ENCODE peak calls at places on chromosome 13, in ten cellular contexts. One of them, this sample, is unnamed.

GRCh38 chr13:48505597-48506091 is 27.2 kb downstream of the RCBTB2 start:
- DNase-seq in IMR-90: peak
- DNase-seq in heart left ventricle: peak
- DNase-seq in right cardiac atrium: no peak
- DNase-seq in cardiac muscle cell: no peak
- DNase-seq in thoracic aorta: no peak
- DNase-seq in endodermal cell: no peak
- DNase-seq in kidney: no peak
- DNase-seq in psoas muscle: no peak
- DNase-seq in caudate nucleus: no peak
- DNase-seq in this sample: peak

GRCh38 chr13:108594153-108594552 is 35.3 kb upstream of the MYO16 start:
- DNase-seq in IMR-90: no peak
- DNase-seq in heart left ventricle: no peak
- DNase-seq in right cardiac atrium: no peak
- DNase-seq in cardiac muscle cell: no peak
- DNase-seq in thoracic aorta: no peak
- DNase-seq in endodermal cell: peak
- DNase-seq in kidney: no peak
- DNase-seq in psoas muscle: no peak
- DNase-seq in caudate nucleus: no peak
- DNase-seq in this sample: no peak

GRCh38 chr13:46721054-46721453 is 75.9 kb downstream of the ESD start:
- DNase-seq in IMR-90: peak
- DNase-seq in heart left ventricle: peak
- DNase-seq in right cardiac atrium: peak
- DNase-seq in cardiac muscle cell: peak
- DNase-seq in thoracic aorta: no peak
- DNase-seq in endodermal cell: peak
- DNase-seq in kidney: no peak
- DNase-seq in psoas muscle: peak
- DNase-seq in caudate nucleus: peak
- DNase-seq in this sample: peak

GRCh38 chr13:23628250-23628649 is 58.0 kb downstream of the TNFRSF19 start:
- DNase-seq in IMR-90: no peak
- DNase-seq in heart left ventricle: no peak
- DNase-seq in right cardiac atrium: no peak
- DNase-seq in cardiac muscle cell: no peak
- DNase-seq in thoracic aorta: no peak
- DNase-seq in endodermal cell: peak
- DNase-seq in kidney: no peak
- DNase-seq in psoas muscle: no peak
- DNase-seq in caudate nucleus: no peak
- DNase-seq in this sample: no peak

GRCh38 chr13:66312312-66313087 is 917.6 kb downstream of the PCDH9 start:
- DNase-seq in IMR-90: peak
- DNase-seq in heart left ventricle: no peak
- DNase-seq in right cardiac atrium: peak
- DNase-seq in cardiac muscle cell: peak
- DNase-seq in thoracic aorta: no peak
- DNase-seq in endodermal cell: no peak
- DNase-seq in kidney: no peak
- DNase-seq in psoas muscle: no peak
- DNase-seq in caudate nucleus: no peak
- DNase-seq in this sample: peak

GRCh38 chr13:46641274-46642081 is 88.5 kb downstream of the LRCH1 start:
- DNase-seq in IMR-90: no peak
- DNase-seq in heart left ventricle: peak
- DNase-seq in right cardiac atrium: peak
- DNase-seq in cardiac muscle cell: peak
- DNase-seq in thoracic aorta: no peak
- DNase-seq in endodermal cell: no peak
- DNase-seq in kidney: peak
- DNase-seq in psoas muscle: no peak
- DNase-seq in caudate nucleus: no peak
- DNase-seq in this sample: no peak

GRCh38 chr13:44815507-44816074 is 173.7 kb downstream of the NUFIP1 start:
- DNase-seq in IMR-90: peak
- DNase-seq in heart left ventricle: no peak
- DNase-seq in right cardiac atrium: no peak
- DNase-seq in cardiac muscle cell: peak
- DNase-seq in thoracic aorta: no peak
- DNase-seq in endodermal cell: peak
- DNase-seq in kidney: no peak
- DNase-seq in psoas muscle: no peak
- DNase-seq in caudate nucleus: peak
- DNase-seq in this sample: peak

GRCh38 chr13:41751277-41751676 is 209.6 kb downstream of the VWA8 start:
- DNase-seq in IMR-90: peak
- DNase-seq in heart left ventricle: peak
- DNase-seq in right cardiac atrium: peak
- DNase-seq in cardiac muscle cell: peak
- DNase-seq in thoracic aorta: no peak
- DNase-seq in endodermal cell: no peak
- DNase-seq in kidney: peak
- DNase-seq in psoas muscle: no peak
- DNase-seq in caudate nucleus: no peak
- DNase-seq in this sample: no peak

GRCh38 chr13:55062662-55063061 is 2034.0 kb downstream of the OLFM4 start:
- DNase-seq in IMR-90: no peak
- DNase-seq in heart left ventricle: no peak
- DNase-seq in right cardiac atrium: no peak
- DNase-seq in cardiac muscle cell: no peak
- DNase-seq in thoracic aorta: no peak
- DNase-seq in endodermal cell: no peak
- DNase-seq in kidney: no peak
- DNase-seq in psoas muscle: no peak
- DNase-seq in caudate nucleus: no peak
- DNase-seq in this sample: no peak

GRCh38 chr13:26929971-26930730 is 169.6 kb upstream of the GPR12 start:
- DNase-seq in IMR-90: peak
- DNase-seq in heart left ventricle: peak
- DNase-seq in right cardiac atrium: peak
- DNase-seq in cardiac muscle cell: peak
- DNase-seq in thoracic aorta: no peak
- DNase-seq in endodermal cell: peak
- DNase-seq in kidney: no peak
- DNase-seq in psoas muscle: peak
- DNase-seq in caudate nucleus: peak
- DNase-seq in this sample: peak

GRCh38 chr13:105368781-105369180 is 1166.7 kb downstream of the EFNB2 start:
- DNase-seq in IMR-90: no peak
- DNase-seq in heart left ventricle: no peak
- DNase-seq in right cardiac atrium: no peak
- DNase-seq in cardiac muscle cell: no peak
- DNase-seq in thoracic aorta: no peak
- DNase-seq in endodermal cell: no peak
- DNase-seq in kidney: no peak
- DNase-seq in psoas muscle: no peak
- DNase-seq in caudate nucleus: no peak
- DNase-seq in this sample: no peak

GRCh38 chr13:43143591-43143990 is 120.2 kb downstream of the DNAJC15 start:
- DNase-seq in IMR-90: no peak
- DNase-seq in heart left ventricle: no peak
- DNase-seq in right cardiac atrium: no peak
- DNase-seq in cardiac muscle cell: no peak
- DNase-seq in thoracic aorta: no peak
- DNase-seq in endodermal cell: no peak
- DNase-seq in kidney: no peak
- DNase-seq in psoas muscle: no peak
- DNase-seq in caudate nucleus: no peak
- DNase-seq in this sample: no peak

GRCh38 chr13:84844473-84844872 is 954.7 kb downstream of the SLITRK6 start:
- DNase-seq in IMR-90: no peak
- DNase-seq in heart left ventricle: no peak
- DNase-seq in right cardiac atrium: no peak
- DNase-seq in cardiac muscle cell: peak
- DNase-seq in thoracic aorta: no peak
- DNase-seq in endodermal cell: no peak
- DNase-seq in kidney: no peak
- DNase-seq in psoas muscle: no peak
- DNase-seq in caudate nucleus: no peak
- DNase-seq in this sample: no peak

GRCh38 chr13:98549006-98549727 is 27.7 kb downstream of the STK24 start:
- DNase-seq in IMR-90: peak
- DNase-seq in heart left ventricle: no peak
- DNase-seq in right cardiac atrium: no peak
- DNase-seq in cardiac muscle cell: peak
- DNase-seq in thoracic aorta: no peak
- DNase-seq in endodermal cell: no peak
- DNase-seq in kidney: no peak
- DNase-seq in psoas muscle: no peak
- DNase-seq in caudate nucleus: no peak
- DNase-seq in this sample: no peak

GRCh38 chr13:53151692-53152421 is 123.2 kb downstream of the OLFM4 start:
- DNase-seq in IMR-90: peak
- DNase-seq in heart left ventricle: peak
- DNase-seq in right cardiac atrium: no peak
- DNase-seq in cardiac muscle cell: peak
- DNase-seq in thoracic aorta: no peak
- DNase-seq in endodermal cell: peak
- DNase-seq in kidney: no peak
- DNase-seq in psoas muscle: no peak
- DNase-seq in caudate nucleus: peak
- DNase-seq in this sample: peak

GRCh38 chr13:95896302-95896701 is 156.9 kb downstream of the UGGT2 start:
- DNase-seq in IMR-90: peak
- DNase-seq in heart left ventricle: no peak
- DNase-seq in right cardiac atrium: no peak
- DNase-seq in cardiac muscle cell: peak
- DNase-seq in thoracic aorta: no peak
- DNase-seq in endodermal cell: no peak
- DNase-seq in kidney: no peak
- DNase-seq in psoas muscle: no peak
- DNase-seq in caudate nucleus: no peak
- DNase-seq in this sample: no peak

GRCh38 chr13:95298169-95298940 is 2.9 kb downstream of the ABCC4 start:
- DNase-seq in IMR-90: no peak
- DNase-seq in heart left ventricle: no peak
- DNase-seq in right cardiac atrium: no peak
- DNase-seq in cardiac muscle cell: no peak
- DNase-seq in thoracic aorta: no peak
- DNase-seq in endodermal cell: no peak
- DNase-seq in kidney: no peak
- DNase-seq in psoas muscle: no peak
- DNase-seq in caudate nucleus: no peak
- DNase-seq in this sample: no peak

GRCh38 chr13:75635101-75635620 is 969 bp upstream of the LMO7 start:
- DNase-seq in IMR-90: no peak
- DNase-seq in heart left ventricle: no peak
- DNase-seq in right cardiac atrium: peak
- DNase-seq in cardiac muscle cell: no peak
- DNase-seq in thoracic aorta: no peak
- DNase-seq in endodermal cell: no peak
- DNase-seq in kidney: no peak
- DNase-seq in psoas muscle: no peak
- DNase-seq in caudate nucleus: no peak
- DNase-seq in this sample: no peak

DNA sequence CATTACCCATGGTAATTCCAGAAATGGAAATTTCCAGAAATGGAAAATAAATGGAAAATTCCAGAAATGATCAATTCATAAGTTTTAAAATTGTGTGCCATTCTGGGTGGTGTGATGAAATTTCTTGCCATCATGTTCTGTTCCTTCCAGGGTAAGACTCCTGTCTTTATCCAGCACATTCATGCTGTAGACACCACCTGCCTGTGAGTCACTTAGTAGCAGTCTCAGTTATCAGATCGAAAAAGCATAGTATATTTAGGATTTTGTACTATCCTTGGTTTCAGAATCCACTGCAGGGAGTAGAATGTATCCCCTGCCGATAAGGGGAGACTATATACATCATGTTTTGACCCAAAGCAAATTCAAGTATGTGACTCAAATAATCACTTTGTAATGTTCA is 26.7 kb upstream of the CSNK1A1L start:
- DNase-seq in IMR-90: no peak
- DNase-seq in heart left ventricle: no peak
- DNase-seq in right cardiac atrium: no peak
- DNase-seq in cardiac muscle cell: no peak
- DNase-seq in thoracic aorta: no peak
- DNase-seq in endodermal cell: no peak
- DNase-seq in kidney: no peak
- DNase-seq in psoas muscle: no peak
- DNase-seq in caudate nucleus: no peak
- DNase-seq in this sample: no peak
- H3K27ac ChIP-seq in IMR-90: no peak
- H3K27ac ChIP-seq in heart left ventricle: no peak
- H3K27ac ChIP-seq in right cardiac atrium: no peak
- H3K27ac ChIP-seq in cardiac muscle cell: no peak
- H3K27ac ChIP-seq in thoracic aorta: no peak
- H3K27ac ChIP-seq in endodermal cell: no peak
- H3K27ac ChIP-seq in kidney: no peak
- H3K27ac ChIP-seq in psoas muscle: no peak
- H3K27ac ChIP-seq in caudate nucleus: no peak
- H3K27ac ChIP-seq in this sample: no peak

GRCh38 chr13:109672545-109672944 is 113.8 kb downstream of the IRS2 start:
- DNase-seq in IMR-90: peak
- DNase-seq in heart left ventricle: no peak
- DNase-seq in right cardiac atrium: no peak
- DNase-seq in cardiac muscle cell: no peak
- DNase-seq in thoracic aorta: no peak
- DNase-seq in endodermal cell: no peak
- DNase-seq in kidney: no peak
- DNase-seq in psoas muscle: no peak
- DNase-seq in caudate nucleus: no peak
- DNase-seq in this sample: no peak
- H3K27ac ChIP-seq in IMR-90: no peak
- H3K27ac ChIP-seq in heart left ventricle: no peak
- H3K27ac ChIP-seq in right cardiac atrium: no peak
- H3K27ac ChIP-seq in cardiac muscle cell: no peak
- H3K27ac ChIP-seq in thoracic aorta: no peak
- H3K27ac ChIP-seq in endodermal cell: no peak
- H3K27ac ChIP-seq in kidney: no peak
- H3K27ac ChIP-seq in psoas muscle: no peak
- H3K27ac ChIP-seq in caudate nucleus: no peak
- H3K27ac ChIP-seq in this sample: no peak

GRCh38 chr13:73792796-73793195 is 341.4 kb downstream of the KLF12 start:
- DNase-seq in IMR-90: no peak
- DNase-seq in heart left ventricle: no peak
- DNase-seq in right cardiac atrium: no peak
- DNase-seq in cardiac muscle cell: no peak
- DNase-seq in thoracic aorta: no peak
- DNase-seq in endodermal cell: no peak
- DNase-seq in kidney: no peak
- DNase-seq in psoas muscle: no peak
- DNase-seq in caudate nucleus: no peak
- DNase-seq in this sample: no peak
- H3K27ac ChIP-seq in IMR-90: no peak
- H3K27ac ChIP-seq in heart left ventricle: no peak
- H3K27ac ChIP-seq in right cardiac atrium: no peak
- H3K27ac ChIP-seq in cardiac muscle cell: no peak
- H3K27ac ChIP-seq in thoracic aorta: no peak
- H3K27ac ChIP-seq in endodermal cell: no peak
- H3K27ac ChIP-seq in kidney: no peak
- H3K27ac ChIP-seq in psoas muscle: no peak
- H3K27ac ChIP-seq in caudate nucleus: no peak
- H3K27ac ChIP-seq in this sample: no peak

DNA sequence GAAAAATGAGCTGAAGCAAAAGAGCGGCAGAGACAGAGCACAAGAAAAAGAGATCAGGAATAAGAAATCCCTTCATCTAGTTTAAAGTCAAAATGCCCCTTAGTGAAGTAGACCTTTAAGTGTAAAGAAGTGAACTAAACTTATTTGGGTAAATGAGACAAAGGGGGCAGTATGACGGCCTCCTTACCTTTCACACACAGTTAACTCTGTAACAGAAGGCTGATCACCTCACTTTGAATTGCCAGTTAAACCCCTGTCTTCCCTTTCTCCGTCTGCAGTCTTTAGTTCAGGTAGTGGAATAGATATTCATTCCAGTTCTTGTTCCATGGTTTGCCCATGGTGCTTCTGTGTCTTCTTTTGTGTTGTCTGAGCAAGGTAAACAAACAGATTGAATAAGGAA is 1029.8 kb downstream of the DIAPH3 start:
- DNase-seq in IMR-90: no peak
- DNase-seq in heart left ventricle: no peak
- DNase-seq in right cardiac atrium: no peak
- DNase-seq in cardiac muscle cell: no peak
- DNase-seq in thoracic aorta: no peak
- DNase-seq in endodermal cell: no peak
- DNase-seq in kidney: no peak
- DNase-seq in psoas muscle: no peak
- DNase-seq in caudate nucleus: no peak
- DNase-seq in this sample: no peak
- H3K27ac ChIP-seq in IMR-90: no peak
- H3K27ac ChIP-seq in heart left ventricle: no peak
- H3K27ac ChIP-seq in right cardiac atrium: no peak
- H3K27ac ChIP-seq in cardiac muscle cell: no peak
- H3K27ac ChIP-seq in thoracic aorta: no peak
- H3K27ac ChIP-seq in endodermal cell: no peak
- H3K27ac ChIP-seq in kidney: no peak
- H3K27ac ChIP-seq in psoas muscle: no peak
- H3K27ac ChIP-seq in caudate nucleus: no peak
- H3K27ac ChIP-seq in this sample: no peak

This sample was measured in small intestine.